ENCODE peak calls at places on chromosomes 11 and 22, in four cellular contexts. L is NT2/D1, Q is MG63, F is Caco-2. A is an unnamed sample. For H3K9me3 and H3K36me3, the result is how much of the 10 kb centered on the place peaks cover.

GRCh38 chr11:104286129-104286528 is 122.2 kb upstream of the PDGFD start:
- DNase-seq in L (no peak), F (no peak), Q (no peak), A (no peak)

GRCh38 chr11:112453601-112454577 is 193.2 kb upstream of the PLET1 start:
- DNase-seq in F (peak), L (peak), Q (peak), A (peak)

GRCh38 chr11:92667446-92668165 is 301.8 kb upstream of the MTNR1B start:
- DNase-seq in L (peak), Q (no peak), F (no peak), A (no peak)

GRCh38 chr11:67632982-67633755 is 3.4 kb upstream of the NUDT8 start:
- DNase-seq in F (no peak), Q (no peak), L (no peak), A (no peak)

GRCh38 chr11:95764267-95764898 is 25.2 kb downstream of the FAM76B start:
- DNase-seq in Q (no peak), F (peak), L (peak), A (peak)

GRCh38 chr11:45362636-45363035 is 76.5 kb upstream of the SYT13 start:
- DNase-seq in Q (no peak), L (no peak), F (no peak), A (no peak)

GRCh38 chr11:80929406-80929805 is 1488.6 kb upstream of the TENM4 start:
- DNase-seq in L (no peak), Q (no peak), F (no peak), A (no peak)

GRCh38 chr11:2462986-2463765 is 18.4 kb downstream of the KCNQ1 start:
- DNase-seq in F (no peak), Q (no peak), L (no peak), A (no peak)

GRCh38 chr11:50220651-50221050 is 188.0 kb downstream of the OR4C45 start:
- DNase-seq in F (no peak), L (no peak), Q (no peak), A (no peak)
- H3K9me3 ChIP-seq in F (under half), L (under half), Q (under half), A (under half)

GRCh38 chr11:86926975-86927374 is 28.2 kb downstream of the FZD4 start:
- DNase-seq in L (no peak), Q (no peak), F (no peak), A (no peak)
- H3K36me3 ChIP-seq in L (under half), Q (under half), F (under half), A (under half)

GRCh38 chr22:47442821-47443220 is 680.4 kb downstream of the TBC1D22A start:
- DNase-seq in Q (no peak), F (no peak), L (no peak), A (no peak)
- H3K9me3 ChIP-seq in Q (under half), F (under half), L (under half), A (under half)

DNA sequence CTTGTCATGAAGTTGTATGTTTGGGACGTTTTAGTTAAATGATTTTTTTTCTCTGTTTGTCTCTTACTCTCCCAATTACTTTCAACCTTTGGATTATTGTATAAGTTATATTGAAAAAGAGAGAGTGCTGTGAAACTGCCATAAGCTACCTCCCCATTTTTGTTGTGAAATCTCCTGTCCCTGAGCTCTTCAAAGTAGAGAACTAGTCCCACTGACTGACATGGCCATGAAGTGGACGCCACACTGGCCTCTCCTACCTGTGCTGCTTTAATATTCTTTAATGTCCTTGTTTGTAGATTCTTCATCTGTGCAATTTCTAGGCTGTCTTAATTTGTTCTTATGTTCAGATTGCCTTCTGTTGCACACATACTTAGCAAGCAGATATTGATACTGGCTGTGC is 56.4 kb downstream of the PPFIA1 start:
- DNase-seq in Q (no peak), F (no peak), L (no peak), A (no peak)
- H3K36me3 ChIP-seq in Q (half or more), F (under half), L (half or more), A (under half)

DNA sequence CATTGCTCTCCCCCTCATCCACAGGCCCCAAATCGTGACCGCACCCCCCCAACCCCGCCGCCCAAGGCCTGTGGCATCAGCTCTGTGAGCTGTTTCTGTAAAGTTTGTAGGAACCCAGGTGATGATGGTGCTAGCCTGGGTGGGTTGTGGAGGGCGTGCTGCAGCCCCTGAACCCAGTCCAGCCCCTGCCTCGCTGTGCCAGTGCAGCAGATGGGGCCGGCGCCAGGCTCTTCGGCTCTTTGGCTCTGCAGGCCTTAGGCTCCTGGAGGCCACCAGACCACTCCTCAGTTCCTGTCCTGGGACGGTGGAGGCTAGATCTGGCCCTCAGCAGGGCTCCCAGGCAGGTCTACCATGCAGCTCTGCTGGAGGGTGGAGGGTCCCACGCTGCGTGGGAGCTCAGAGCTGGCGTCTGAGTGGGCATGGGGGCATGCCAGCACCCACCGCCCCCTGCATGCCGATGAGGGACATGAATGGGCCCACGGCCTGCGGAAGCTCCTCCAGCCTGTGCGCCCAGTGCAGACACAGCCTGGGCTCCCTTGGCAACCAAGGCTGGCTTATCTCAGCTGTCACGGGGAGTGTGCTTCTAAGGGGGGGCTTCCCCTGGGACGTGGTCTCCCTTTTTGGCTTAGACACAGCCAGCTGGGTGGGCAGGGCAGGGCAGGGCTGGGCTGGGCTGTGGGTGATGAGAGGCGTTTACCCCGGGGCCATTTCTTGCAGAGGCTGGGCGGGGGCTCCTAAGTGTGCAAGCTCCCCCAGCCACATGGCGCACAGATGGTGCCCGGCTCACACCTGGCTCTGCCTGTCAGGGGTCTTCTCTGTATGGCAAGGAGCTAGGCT is 1187.6 kb downstream of the BRD1 start:
- DNase-seq in Q (no peak), F (no peak), L (no peak), A (no peak)
- H3K9me3 ChIP-seq in Q (under half), F (under half), L (under half), A (under half)

GRCh38 chr11:78208257-78209165 is 19.8 kb downstream of the USP35 start:
- DNase-seq in L (no peak), F (no peak), Q (no peak), A (no peak)

GRCh38 chr11:78209478-78209877 is 20.8 kb downstream of the USP35 start:
- DNase-seq in F (no peak), L (no peak), Q (no peak), A (no peak)

GRCh38 chr11:78211565-78211964 is 22.8 kb downstream of the USP35 start:
- DNase-seq in L (no peak), F (no peak), Q (no peak), A (no peak)

GRCh38 chr11:78207532-78208256 is 19.0 kb downstream of the USP35 start:
- DNase-seq in Q (no peak), F (no peak), L (no peak), A (no peak)

DNA sequence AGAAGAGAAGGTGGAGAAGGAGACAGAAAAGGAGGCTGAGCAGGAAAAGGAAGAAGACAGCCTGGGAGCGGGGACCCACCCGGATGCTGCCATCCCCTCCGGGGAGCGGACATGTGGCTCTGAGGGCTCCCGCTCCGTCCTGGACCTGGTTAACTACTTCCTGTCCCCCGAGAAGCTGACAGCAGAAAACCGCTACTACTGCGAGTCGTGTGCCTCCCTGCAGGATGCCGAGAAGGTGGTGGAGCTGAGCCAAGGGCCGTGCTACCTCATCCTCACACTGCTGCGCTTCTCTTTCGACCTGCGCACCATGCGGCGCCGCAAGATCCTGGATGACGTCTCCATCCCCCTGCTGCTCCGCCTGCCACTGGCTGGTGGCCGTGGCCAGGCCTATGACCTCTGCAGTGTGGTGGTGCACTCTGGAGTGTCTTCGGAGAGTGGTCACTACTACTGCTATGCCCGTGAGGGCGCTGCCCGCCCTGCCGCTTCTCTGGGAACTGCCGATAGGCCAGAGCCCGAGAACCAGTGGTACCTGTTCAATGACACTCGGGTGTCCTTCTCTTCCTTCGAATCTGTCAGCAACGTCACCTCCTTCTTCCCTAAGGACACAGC is 21.4 kb downstream of the USP35 start:
- DNase-seq in Q (no peak), L (no peak), F (no peak), A (no peak)
- H3K36me3 ChIP-seq in Q (under half), L (under half), F (under half), A (under half)

GRCh38 chr22:49525776-49526535 is 301.7 kb downstream of the BRD1 start:
- DNase-seq in L (no peak), Q (no peak), F (no peak), A (no peak)
- H3K9me3 ChIP-seq in L (under half), Q (under half), F (under half), A (under half)

GRCh38 chr11:12516387-12517110 is 139.2 kb downstream of the PARVA start:
- DNase-seq in F (peak), Q (no peak), L (no peak), A (no peak)
- H3K36me3 ChIP-seq in F (under half), Q (under half), L (under half), A (under half)

GRCh38 chr11:50088231-50088630 is 55.6 kb downstream of the OR4C45 start:
- DNase-seq in F (no peak), L (no peak), Q (no peak), A (no peak)
- H3K9me3 ChIP-seq in F (under half), L (under half), Q (under half), A (under half)